ENCODE peak calls at places on chromosome 18, in ten cellular contexts. One of them, this sample, is unnamed.

GRCh38 chr18:79399275-79400081 is 3.7 kb downstream of the NFATC1 start:
- DNase-seq in GM13976: no peak
- DNase-seq in NB4: no peak
- DNase-seq in epithelial cell of esophagus: no peak
- DNase-seq in bronchial epithelial cell: no peak
- DNase-seq in HFFc6: no peak
- DNase-seq in PC-9: no peak
- DNase-seq in WERI-Rb-1: no peak
- DNase-seq in mesothelial cell of epicardium: no peak
- DNase-seq in AG10803: no peak
- DNase-seq in this sample: peak

GRCh38 chr18:73646772-73647171 is 500.9 kb downstream of the FBXO15 start:
- DNase-seq in GM13976: no peak
- DNase-seq in AG10803: peak
- DNase-seq in NB4: no peak
- DNase-seq in WERI-Rb-1: no peak
- DNase-seq in PC-9: no peak
- DNase-seq in bronchial epithelial cell: peak
- DNase-seq in epithelial cell of esophagus: peak
- DNase-seq in HFFc6: peak
- DNase-seq in mesothelial cell of epicardium: no peak
- DNase-seq in this sample: no peak

GRCh38 chr18:6857305-6857704 is 127.8 kb downstream of the ARHGAP28 start:
- DNase-seq in mesothelial cell of epicardium: no peak
- DNase-seq in epithelial cell of esophagus: no peak
- DNase-seq in bronchial epithelial cell: no peak
- DNase-seq in AG10803: no peak
- DNase-seq in PC-9: no peak
- DNase-seq in GM13976: no peak
- DNase-seq in NB4: no peak
- DNase-seq in WERI-Rb-1: no peak
- DNase-seq in HFFc6: no peak
- DNase-seq in this sample: no peak

GRCh38 chr18:50388988-50389387 is 14.1 kb downstream of the SKA1 start:
- DNase-seq in HFFc6: no peak
- DNase-seq in bronchial epithelial cell: no peak
- DNase-seq in GM13976: no peak
- DNase-seq in PC-9: no peak
- DNase-seq in mesothelial cell of epicardium: no peak
- DNase-seq in AG10803: no peak
- DNase-seq in WERI-Rb-1: no peak
- DNase-seq in epithelial cell of esophagus: no peak
- DNase-seq in NB4: no peak
- DNase-seq in this sample: no peak

GRCh38 chr18:32167980-32168379 is 21.9 kb upstream of the MEP1B start:
- DNase-seq in GM13976: no peak
- DNase-seq in AG10803: no peak
- DNase-seq in HFFc6: no peak
- DNase-seq in epithelial cell of esophagus: peak
- DNase-seq in NB4: no peak
- DNase-seq in mesothelial cell of epicardium: no peak
- DNase-seq in bronchial epithelial cell: peak
- DNase-seq in WERI-Rb-1: no peak
- DNase-seq in PC-9: no peak
- DNase-seq in this sample: no peak

GRCh38 chr18:57772387-57772799 is 30.7 kb downstream of the ATP8B1 start:
- DNase-seq in epithelial cell of esophagus: peak
- DNase-seq in WERI-Rb-1: no peak
- DNase-seq in HFFc6: no peak
- DNase-seq in bronchial epithelial cell: peak
- DNase-seq in mesothelial cell of epicardium: no peak
- DNase-seq in GM13976: no peak
- DNase-seq in AG10803: no peak
- DNase-seq in PC-9: peak
- DNase-seq in NB4: no peak
- DNase-seq in this sample: no peak

GRCh38 chr18:52340466-52341378 is 725 bp downstream of the DCC start:
- DNase-seq in WERI-Rb-1: peak
- DNase-seq in mesothelial cell of epicardium: no peak
- DNase-seq in epithelial cell of esophagus: no peak
- DNase-seq in GM13976: no peak
- DNase-seq in HFFc6: no peak
- DNase-seq in bronchial epithelial cell: no peak
- DNase-seq in AG10803: no peak
- DNase-seq in NB4: no peak
- DNase-seq in PC-9: no peak
- DNase-seq in this sample: no peak

GRCh38 chr18:41719808-41720207 is 235.2 kb upstream of the PIK3C3 start:
- DNase-seq in PC-9: no peak
- DNase-seq in epithelial cell of esophagus: no peak
- DNase-seq in GM13976: no peak
- DNase-seq in AG10803: no peak
- DNase-seq in WERI-Rb-1: no peak
- DNase-seq in bronchial epithelial cell: no peak
- DNase-seq in HFFc6: no peak
- DNase-seq in mesothelial cell of epicardium: no peak
- DNase-seq in NB4: no peak
- DNase-seq in this sample: no peak

GRCh38 chr18:70044626-70045025 is 97.0 kb upstream of the CD226 start:
- DNase-seq in GM13976: no peak
- DNase-seq in NB4: peak
- DNase-seq in mesothelial cell of epicardium: no peak
- DNase-seq in epithelial cell of esophagus: peak
- DNase-seq in WERI-Rb-1: no peak
- DNase-seq in bronchial epithelial cell: peak
- DNase-seq in HFFc6: peak
- DNase-seq in PC-9: peak
- DNase-seq in AG10803: peak
- DNase-seq in this sample: no peak

GRCh38 chr18:62485684-62486083 is 37.1 kb upstream of the ZCCHC2 start:
- DNase-seq in bronchial epithelial cell: peak
- DNase-seq in WERI-Rb-1: no peak
- DNase-seq in epithelial cell of esophagus: peak
- DNase-seq in AG10803: peak
- DNase-seq in HFFc6: peak
- DNase-seq in GM13976: no peak
- DNase-seq in NB4: peak
- DNase-seq in mesothelial cell of epicardium: no peak
- DNase-seq in PC-9: peak
- DNase-seq in this sample: no peak

GRCh38 chr18:41731887-41732286 is 223.1 kb upstream of the PIK3C3 start:
- DNase-seq in epithelial cell of esophagus: peak
- DNase-seq in mesothelial cell of epicardium: no peak
- DNase-seq in PC-9: peak
- DNase-seq in AG10803: no peak
- DNase-seq in bronchial epithelial cell: peak
- DNase-seq in HFFc6: no peak
- DNase-seq in NB4: no peak
- DNase-seq in GM13976: no peak
- DNase-seq in WERI-Rb-1: no peak
- DNase-seq in this sample: no peak

GRCh38 chr18:76430636-76431035 is 64.4 kb downstream of the ZNF516 start:
- DNase-seq in GM13976: no peak
- DNase-seq in HFFc6: no peak
- DNase-seq in epithelial cell of esophagus: no peak
- DNase-seq in NB4: no peak
- DNase-seq in WERI-Rb-1: no peak
- DNase-seq in mesothelial cell of epicardium: no peak
- DNase-seq in AG10803: peak
- DNase-seq in bronchial epithelial cell: no peak
- DNase-seq in PC-9: no peak
- DNase-seq in this sample: no peak

GRCh38 chr18:63604791-63605567 is 17.8 kb downstream of the SERPINB13 start:
- DNase-seq in epithelial cell of esophagus: peak
- DNase-seq in PC-9: peak
- DNase-seq in AG10803: peak
- DNase-seq in WERI-Rb-1: no peak
- DNase-seq in GM13976: no peak
- DNase-seq in mesothelial cell of epicardium: no peak
- DNase-seq in bronchial epithelial cell: peak
- DNase-seq in HFFc6: peak
- DNase-seq in NB4: no peak
- DNase-seq in this sample: no peak

GRCh38 chr18:42181474-42181873 is 226.4 kb downstream of the PIK3C3 start:
- DNase-seq in AG10803: no peak
- DNase-seq in HFFc6: no peak
- DNase-seq in GM13976: no peak
- DNase-seq in mesothelial cell of epicardium: no peak
- DNase-seq in PC-9: no peak
- DNase-seq in NB4: no peak
- DNase-seq in WERI-Rb-1: no peak
- DNase-seq in bronchial epithelial cell: no peak
- DNase-seq in epithelial cell of esophagus: no peak
- DNase-seq in this sample: no peak

GRCh38 chr18:39406941-39407340 is 1841.3 kb upstream of the CELF4 start:
- DNase-seq in HFFc6: no peak
- DNase-seq in PC-9: no peak
- DNase-seq in mesothelial cell of epicardium: no peak
- DNase-seq in bronchial epithelial cell: no peak
- DNase-seq in epithelial cell of esophagus: no peak
- DNase-seq in WERI-Rb-1: no peak
- DNase-seq in GM13976: no peak
- DNase-seq in NB4: no peak
- DNase-seq in AG10803: no peak
- DNase-seq in this sample: no peak

DNA sequence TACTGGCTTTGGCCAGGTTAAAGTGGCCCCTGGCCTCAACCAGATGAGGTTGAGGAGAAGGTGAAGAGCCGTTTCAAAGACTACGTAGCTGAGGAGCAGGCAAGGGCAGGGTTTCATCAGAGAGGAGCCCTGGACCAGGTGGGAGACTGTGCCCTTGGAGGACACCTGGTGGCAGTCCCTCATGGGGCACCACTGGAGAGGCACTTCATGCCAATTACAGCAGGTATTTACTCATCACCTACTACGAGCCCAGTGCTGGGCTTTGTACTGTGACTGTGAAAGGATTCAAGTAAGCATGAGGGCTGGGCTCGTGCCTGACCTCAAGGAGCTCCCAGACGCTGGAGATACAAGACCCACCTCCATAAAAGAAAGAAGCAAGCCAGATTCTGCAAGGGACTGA is 37.6 kb downstream of the SMAD7 start:
- DNase-seq in NB4: no peak
- DNase-seq in bronchial epithelial cell: no peak
- DNase-seq in HFFc6: no peak
- DNase-seq in mesothelial cell of epicardium: no peak
- DNase-seq in epithelial cell of esophagus: peak
- DNase-seq in WERI-Rb-1: no peak
- DNase-seq in GM13976: no peak
- DNase-seq in PC-9: no peak
- DNase-seq in AG10803: no peak
- DNase-seq in this sample: no peak
- TF ChIP-seq CTCF in NB4: no peak
- TF ChIP-seq CTCF in bronchial epithelial cell: peak
- TF ChIP-seq CTCF in HFFc6: peak
- TF ChIP-seq CTCF in mesothelial cell of epicardium: no peak
- TF ChIP-seq CTCF in epithelial cell of esophagus: peak
- TF ChIP-seq CTCF in WERI-Rb-1: peak
- TF ChIP-seq CTCF in GM13976: peak
- TF ChIP-seq CTCF in PC-9: peak
- TF ChIP-seq CTCF in AG10803: no peak
- TF ChIP-seq CTCF in this sample: no peak

GRCh38 chr18:35438480-35439234 is 59.1 kb downstream of the INO80C start:
- DNase-seq in AG10803: no peak
- DNase-seq in epithelial cell of esophagus: peak
- DNase-seq in HFFc6: no peak
- DNase-seq in mesothelial cell of epicardium: no peak
- DNase-seq in WERI-Rb-1: no peak
- DNase-seq in bronchial epithelial cell: peak
- DNase-seq in NB4: no peak
- DNase-seq in GM13976: no peak
- DNase-seq in PC-9: no peak
- DNase-seq in this sample: no peak
- TF ChIP-seq CTCF in AG10803: no peak
- TF ChIP-seq CTCF in epithelial cell of esophagus: no peak
- TF ChIP-seq CTCF in HFFc6: no peak
- TF ChIP-seq CTCF in mesothelial cell of epicardium: no peak
- TF ChIP-seq CTCF in WERI-Rb-1: no peak
- TF ChIP-seq CTCF in bronchial epithelial cell: no peak
- TF ChIP-seq CTCF in NB4: no peak
- TF ChIP-seq CTCF in GM13976: no peak
- TF ChIP-seq CTCF in PC-9: no peak
- TF ChIP-seq CTCF in this sample: no peak

DNA sequence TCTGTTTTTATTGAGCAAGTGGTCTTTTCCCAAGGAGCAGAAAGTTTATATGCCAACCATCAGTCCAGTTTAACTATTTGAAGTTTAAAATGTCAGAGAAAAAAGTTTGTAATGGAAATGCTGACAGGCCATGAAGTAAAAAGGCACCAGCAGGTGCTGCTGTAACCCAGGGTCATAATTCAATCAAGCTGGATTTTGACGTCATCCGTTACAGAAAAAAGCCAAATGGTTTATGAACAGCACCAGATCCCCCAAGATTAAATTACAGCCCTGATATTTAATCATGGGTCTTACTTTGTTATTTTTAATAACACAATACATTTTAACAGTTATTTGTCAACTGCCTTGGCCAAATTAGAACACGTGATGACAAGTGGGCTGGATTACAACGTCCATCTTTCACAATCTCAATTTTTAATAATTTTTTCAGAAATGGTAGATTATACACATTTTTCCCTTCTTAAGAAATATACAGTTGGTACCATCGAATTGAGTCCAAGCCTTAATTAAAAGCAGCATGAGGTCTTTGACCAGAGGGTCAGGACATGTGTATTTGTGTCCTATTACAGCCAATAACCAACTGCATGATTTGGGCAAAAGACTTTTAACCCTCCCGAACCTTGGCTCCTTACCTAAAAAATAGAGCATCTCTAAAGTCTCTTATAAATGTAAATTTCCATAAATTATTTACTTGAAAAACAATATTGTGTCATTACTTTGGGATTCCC is 10.0 kb downstream of the TCF4 start:
- DNase-seq in PC-9: no peak
- DNase-seq in bronchial epithelial cell: no peak
- DNase-seq in WERI-Rb-1: no peak
- DNase-seq in HFFc6: no peak
- DNase-seq in NB4: peak
- DNase-seq in mesothelial cell of epicardium: no peak
- DNase-seq in GM13976: no peak
- DNase-seq in epithelial cell of esophagus: no peak
- DNase-seq in AG10803: no peak
- DNase-seq in this sample: no peak
- TF ChIP-seq CTCF in PC-9: no peak
- TF ChIP-seq CTCF in bronchial epithelial cell: peak
- TF ChIP-seq CTCF in WERI-Rb-1: no peak
- TF ChIP-seq CTCF in HFFc6: peak
- TF ChIP-seq CTCF in NB4: no peak
- TF ChIP-seq CTCF in mesothelial cell of epicardium: no peak
- TF ChIP-seq CTCF in GM13976: no peak
- TF ChIP-seq CTCF in epithelial cell of esophagus: peak
- TF ChIP-seq CTCF in AG10803: peak
- TF ChIP-seq CTCF in this sample: no peak

DNA sequence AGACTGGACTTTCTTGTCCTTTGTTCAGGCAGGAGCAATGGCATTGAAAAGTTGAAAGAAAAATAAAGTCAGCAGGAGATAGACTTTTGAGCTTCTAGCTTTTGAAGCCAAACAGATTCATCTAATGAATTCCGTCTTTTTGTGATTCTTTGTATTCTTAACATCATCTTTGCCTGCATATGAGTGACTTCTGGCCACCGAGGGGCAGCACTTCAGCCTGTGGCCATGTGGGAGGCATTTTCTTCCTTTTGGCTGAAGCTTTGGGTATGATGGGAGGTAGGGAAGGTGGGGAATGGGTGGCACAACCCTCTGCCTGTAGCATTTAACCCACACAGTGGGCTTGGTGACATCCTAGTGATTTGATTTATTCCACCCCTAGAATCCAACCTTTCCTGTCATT is 220.6 kb downstream of the SETBP1 start:
- DNase-seq in PC-9: no peak
- DNase-seq in GM13976: no peak
- DNase-seq in AG10803: no peak
- DNase-seq in mesothelial cell of epicardium: no peak
- DNase-seq in WERI-Rb-1: peak
- DNase-seq in HFFc6: no peak
- DNase-seq in bronchial epithelial cell: no peak
- DNase-seq in epithelial cell of esophagus: no peak
- DNase-seq in NB4: no peak
- DNase-seq in this sample: no peak
- TF ChIP-seq CTCF in PC-9: no peak
- TF ChIP-seq CTCF in GM13976: no peak
- TF ChIP-seq CTCF in AG10803: no peak
- TF ChIP-seq CTCF in mesothelial cell of epicardium: no peak
- TF ChIP-seq CTCF in WERI-Rb-1: peak
- TF ChIP-seq CTCF in HFFc6: peak
- TF ChIP-seq CTCF in bronchial epithelial cell: peak
- TF ChIP-seq CTCF in epithelial cell of esophagus: peak
- TF ChIP-seq CTCF in NB4: no peak
- TF ChIP-seq CTCF in this sample: no peak